ENCODE peak calls at places on chromosomes 12 and 14, in six cellular contexts. W is astrocyte, C is HCT116, L is SK-N-MC, T is mesenchymal stem cell, K is GM23248. V is an unnamed sample.

GRCh38 chr14:75522224-75522764 is at the start of gene BATF:
- DNase-seq in W (no peak), C (no peak), L (no peak), T (no peak), K (no peak), V (no peak)

GRCh38 chr12:120126635-120127005 is 10.1 kb upstream of the RAB35 start:
- DNase-seq in W (peak), C (no peak), L (no peak), T (no peak), K (peak), V (no peak)

GRCh38 chr14:95106966-95107365 is 50.4 kb downstream of the DICER1 start:
- DNase-seq in W (no peak), C (no peak), L (no peak), T (no peak), K (peak), V (no peak)

GRCh38 chr12:114834621-114835020 is 150.6 kb upstream of the TBX3 start:
- DNase-seq in W (peak), C (no peak), L (no peak), T (peak), K (peak), V (no peak)

GRCh38 chr12:49567611-49568441 is at the start of gene MCRS1:
- DNase-seq in W (peak), C (peak), L (peak), T (peak), K (peak), V (peak)

GRCh38 chr14:48125654-48126053 is 450.2 kb upstream of the MDGA2 start:
- DNase-seq in W (no peak), C (no peak), L (no peak), T (no peak), K (no peak), V (no peak)

GRCh38 chr12:12922191-12922616 is 29.8 kb downstream of the GPRC5D start:
- DNase-seq in W (peak), C (no peak), L (no peak), T (peak), K (peak), V (no peak)

GRCh38 chr12:27068863-27069262 is 13.5 kb downstream of the C12orf71 start:
- DNase-seq in W (no peak), C (no peak), L (no peak), T (no peak), K (no peak), V (no peak)

GRCh38 chr14:68111733-68112270 is 292.2 kb downstream of the RAD51B start:
- DNase-seq in W (no peak), C (no peak), L (no peak), T (no peak), K (no peak), V (no peak)

GRCh38 chr14:98704441-98704840 is 567.6 kb downstream of the BCL11B start:
- DNase-seq in W (no peak), C (no peak), L (no peak), T (no peak), K (no peak), V (no peak)

GRCh38 chr12:31966558-31967205 is 7.5 kb downstream of the RESF1 start:
- DNase-seq in W (no peak), C (no peak), L (no peak), T (no peak), K (no peak), V (no peak)

GRCh38 chr12:52139579-52140062 is 52.2 kb downstream of the KRT80 start:
- DNase-seq in W (no peak), C (no peak), L (no peak), T (no peak), K (peak), V (no peak)

GRCh38 chr12:92028039-92028709 is 117.5 kb downstream of the BTG1 start:
- DNase-seq in W (peak), C (no peak), L (no peak), T (no peak), K (peak), V (no peak)

DNA sequence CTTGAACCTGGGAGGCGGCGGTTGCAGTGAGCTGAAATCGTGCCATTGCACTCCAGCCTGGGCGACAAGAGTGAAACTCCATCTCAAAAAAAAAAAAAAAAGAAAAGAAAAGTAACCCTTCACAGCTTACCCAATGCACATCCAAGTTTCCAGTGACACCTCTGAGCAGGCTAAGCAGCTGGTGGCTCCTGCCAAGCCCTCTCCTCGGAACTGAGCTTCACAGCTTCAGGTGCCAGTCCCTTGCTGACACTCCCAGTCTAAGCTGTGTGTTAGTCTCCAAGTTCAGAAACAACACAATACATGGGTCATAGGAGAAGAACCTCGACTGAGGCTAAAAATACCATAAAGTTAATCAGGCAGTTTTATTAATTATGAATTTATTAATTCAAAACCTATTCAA is 7.9 kb downstream of the CD9 start:
- DNase-seq in W (no peak), C (no peak), L (no peak), T (no peak), K (no peak), V (no peak)
- H3K9ac ChIP-seq in W (no peak), C (no peak), L (no peak), T (no peak), K (no peak), V (no peak)

GRCh38 chr12:122981587-122982493 is 1.4 kb downstream of the ARL6IP4 start:
- DNase-seq in W (no peak), C (no peak), L (no peak), T (no peak), K (peak), V (peak)

GRCh38 chr12:122979908-122980191 is 631 bp upstream of the ARL6IP4 start:
- DNase-seq in W (no peak), C (no peak), L (no peak), T (no peak), K (peak), V (no peak)

GRCh38 chr12:122980192-122981035 is at the start of gene ARL6IP4:
- DNase-seq in W (peak), C (no peak), L (no peak), T (peak), K (peak), V (peak)

GRCh38 chr12:122982494-122982850 is 2.0 kb downstream of the ARL6IP4 start:
- DNase-seq in W (no peak), C (no peak), L (no peak), T (no peak), K (no peak), V (peak)

GRCh38 chr12:122981036-122981471 is 573 bp downstream of the ARL6IP4 start:
- DNase-seq in W (no peak), C (no peak), L (no peak), T (peak), K (peak), V (peak)
- H3K4me3 ChIP-seq in W (peak), C (peak), L (peak), T (peak), K (peak), V (peak)

GRCh38 chr12:56118688-56119045 is 601 bp downstream of the ZC3H10 start:
- DNase-seq in W (no peak), C (no peak), L (no peak), T (no peak), K (no peak), V (no peak)

GRCh38 chr12:56122637-56123036 is 4.6 kb downstream of the ZC3H10 start:
- DNase-seq in W (no peak), C (no peak), L (no peak), T (peak), K (no peak), V (no peak)

GRCh38 chr12:56120158-56120846 is 2.2 kb downstream of the ZC3H10 start:
- DNase-seq in W (peak), C (no peak), L (no peak), T (no peak), K (no peak), V (peak)

GRCh38 chr12:56119361-56119796 is 1.3 kb downstream of the ZC3H10 start:
- DNase-seq in W (peak), C (peak), L (peak), T (peak), K (peak), V (peak)

DNA sequence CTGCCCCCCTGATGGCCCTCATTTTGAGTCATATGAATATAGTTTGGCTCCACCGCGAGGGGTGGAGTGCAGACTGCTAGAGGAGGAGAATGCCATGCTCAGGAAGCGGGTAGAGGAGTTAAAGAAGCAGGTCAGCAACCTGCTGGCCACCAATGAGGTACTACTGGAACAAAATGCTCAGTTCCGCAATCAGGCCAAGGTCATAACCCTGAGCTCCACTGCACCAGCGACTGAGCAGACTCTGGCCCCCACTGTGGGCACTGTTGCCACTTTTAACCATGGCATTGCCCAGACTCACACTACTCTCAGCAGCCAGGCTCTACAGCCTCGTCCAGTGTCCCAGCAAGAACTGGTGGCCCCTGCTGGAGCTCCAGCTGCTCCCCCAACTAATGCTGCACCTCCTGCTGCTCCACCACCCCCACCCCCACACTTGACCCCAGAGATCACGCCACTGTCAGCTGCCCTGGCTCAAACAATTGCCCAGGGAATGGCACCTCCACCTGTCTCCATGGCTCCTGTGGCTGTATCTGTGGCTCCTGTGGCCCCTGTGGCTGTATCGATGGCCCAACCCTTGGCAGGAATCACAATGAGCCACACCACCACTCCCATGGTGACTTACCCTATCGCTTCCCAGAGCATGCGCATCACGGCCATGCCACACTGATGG is 3.3 kb downstream of the ZC3H10 start:
- DNase-seq in W (no peak), C (no peak), L (no peak), T (no peak), K (no peak), V (peak)
- H3K9ac ChIP-seq in W (no peak), C (no peak), L (no peak), T (peak), K (no peak), V (no peak)

GRCh38 chr14:50657753-50658152 is 10.4 kb downstream of the SAV1 start:
- DNase-seq in W (no peak), C (no peak), L (no peak), T (no peak), K (peak), V (no peak)
- H3K4me3 ChIP-seq in W (no peak), C (no peak), L (peak), T (peak), K (peak), V (no peak)

DNA sequence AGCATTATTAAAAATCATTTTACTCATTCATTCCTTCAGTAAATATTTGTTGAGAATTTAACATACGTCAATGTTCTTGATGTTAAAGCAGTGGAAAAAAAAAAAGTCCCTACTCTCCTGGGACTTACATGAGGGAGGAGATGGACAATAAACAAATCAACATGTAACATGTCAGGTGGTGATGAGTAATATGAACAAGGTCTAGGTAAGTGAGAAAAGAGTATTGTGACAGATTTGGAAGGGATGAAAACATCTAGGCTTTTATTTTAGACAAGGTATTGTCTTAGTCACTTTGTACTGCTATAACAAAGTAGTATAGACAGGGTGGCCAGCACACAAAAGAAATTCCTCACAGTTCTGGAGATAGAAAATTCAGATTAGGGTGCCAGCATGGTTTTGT is 167.2 kb downstream of the FSCB start:
- DNase-seq in W (no peak), C (no peak), L (no peak), T (no peak), K (no peak), V (no peak)
- H3K9ac ChIP-seq in W (no peak), C (no peak), L (no peak), T (peak), K (no peak), V (no peak)

GRCh38 chr12:25714219-25714984 is 161.3 kb upstream of the LMNTD1 start:
- DNase-seq in W (no peak), C (no peak), L (no peak), T (no peak), K (peak), V (no peak)

GRCh38 chr12:25713264-25713663 is 160.2 kb upstream of the LMNTD1 start:
- DNase-seq in W (no peak), C (no peak), L (no peak), T (no peak), K (no peak), V (no peak)

GRCh38 chr12:25710149-25710548 is 157.1 kb upstream of the LMNTD1 start:
- DNase-seq in W (no peak), C (no peak), L (no peak), T (no peak), K (no peak), V (no peak)

GRCh38 chr12:25715147-25715546 is 162.1 kb upstream of the LMNTD1 start:
- DNase-seq in W (no peak), C (no peak), L (no peak), T (no peak), K (peak), V (no peak)

DNA sequence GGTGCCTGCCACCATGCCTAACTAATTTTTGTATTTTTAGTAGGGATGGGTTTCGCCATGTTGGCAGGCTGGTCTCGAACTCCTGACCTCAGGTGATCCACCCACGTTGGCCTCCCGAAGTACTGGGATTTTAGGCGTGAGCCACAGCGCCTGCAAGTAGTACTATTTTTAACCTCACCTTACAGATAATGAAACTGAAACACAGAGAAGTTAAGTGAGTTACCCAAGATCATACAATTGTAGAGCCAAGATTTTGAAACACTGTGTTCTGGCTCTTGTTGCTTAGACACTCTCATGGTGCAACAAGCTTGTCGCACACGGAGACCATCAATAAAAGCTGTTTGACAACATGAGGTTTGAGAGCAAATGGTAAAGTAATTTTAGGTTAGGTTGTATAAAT is 159.1 kb upstream of the LMNTD1 start:
- DNase-seq in W (no peak), C (no peak), L (no peak), T (peak), K (no peak), V (no peak)
- H3K4me3 ChIP-seq in W (no peak), C (no peak), L (no peak), T (no peak), K (no peak), V (no peak)

GRCh38 chr14:23109769-23110168 is 5.0 kb upstream of the CIROP start:
- DNase-seq in W (no peak), C (no peak), L (no peak), T (no peak), K (no peak), V (no peak)

GRCh38 chr14:23104070-23104590 is 659 bp downstream of the CIROP start:
- DNase-seq in W (no peak), C (no peak), L (no peak), T (no peak), K (no peak), V (no peak)

GRCh38 chr14:23104591-23105347 is at the start of gene CIROP:
- DNase-seq in W (no peak), C (no peak), L (no peak), T (no peak), K (peak), V (no peak)

GRCh38 chr14:23105348-23105824 is 597 bp upstream of the CIROP start:
- DNase-seq in W (no peak), C (no peak), L (no peak), T (no peak), K (no peak), V (no peak)

DNA sequence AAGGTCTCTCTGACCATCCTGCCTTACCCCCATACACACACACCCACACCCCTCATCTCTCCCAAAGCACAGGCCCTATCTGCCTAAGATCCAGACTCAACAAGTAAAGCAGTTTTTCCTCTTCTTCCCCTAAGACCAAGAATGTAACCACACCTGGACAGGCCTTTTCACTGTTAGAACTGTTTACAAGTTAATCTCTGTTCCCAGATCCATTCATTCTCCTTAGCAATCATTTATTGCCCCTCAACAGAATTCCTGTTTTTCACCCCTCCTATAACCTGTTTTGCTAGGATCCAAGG is 1.9 kb upstream of the CIROP start:
- DNase-seq in W (no peak), C (no peak), L (no peak), T (no peak), K (no peak), V (no peak)
- H3K9ac ChIP-seq in W (no peak), C (no peak), L (no peak), T (no peak), K (no peak), V (no peak)